ENCODE peak calls at places on chromosomes 5 and 9, in nine cellular contexts. X is Panc1, Q is cardiac muscle cell, R is A549, E is MCF 10A, V is HCT116, S is spleen, A is fibroblast of mammary gland, M is heart left ventricle. P is an unnamed sample.
A peak's percentile ranks its signal among the peaks of the same experiment; 100 is the strongest.

GRCh38 chr9:133737071-133737773 is 930 bp downstream of the SARDH start:
- DNase-seq in V (no peak), S (no peak), A (no peak), E (no peak), R (no peak), M (no peak), Q (no peak), X (no peak), P (no peak)

GRCh38 chr9:133832836-133833235 is 94.7 kb upstream of the SARDH start:
- DNase-seq in S (no peak), A (no peak), E (no peak), V (no peak), X (no peak), R (no peak), Q (no peak), M (peak; percentile 33), P (no peak)

GRCh38 chr9:86413966-86414880 is 60.0 kb upstream of the TUT7 start:
- DNase-seq in M (no peak), V (no peak), R (no peak), Q (peak; percentile 65), X (no peak), A (peak; percentile 65), S (no peak), E (peak; percentile 45), P (peak; percentile 30)

GRCh38 chr5:125043781-125044391 is 297.4 kb upstream of the ZNF608 start:
- DNase-seq in A (peak; percentile 45), R (peak; percentile 40), M (peak; percentile 76), E (peak; percentile 99), V (peak; percentile 6), X (no peak), Q (peak; percentile 70), S (no peak), P (no peak)

GRCh38 chr5:54703091-54703490 is 185.5 kb downstream of the SNX18 start:
- DNase-seq in Q (peak; percentile 82), M (peak; percentile 65), E (peak; percentile 46), S (no peak), A (peak; percentile 96), R (no peak), X (no peak), V (no peak), P (no peak)

GRCh38 chr5:144566747-144567415 is 396.2 kb downstream of the KCTD16 start:
- DNase-seq in A (peak; percentile 25), E (peak; percentile 38), V (no peak), X (no peak), M (no peak), S (no peak), R (no peak), Q (no peak), P (no peak)

GRCh38 chr9:122777935-122778671 is 10.6 kb upstream of the OR5C1 start:
- DNase-seq in X (no peak), A (peak; percentile 33), S (no peak), Q (no peak), E (peak; percentile 53), V (no peak), R (no peak), M (no peak), P (no peak)

GRCh38 chr5:13740471-13740870 is 204.0 kb downstream of the DNAH5 start:
- DNase-seq in X (no peak), Q (no peak), V (no peak), S (no peak), M (no peak), E (no peak), R (no peak), A (no peak), P (no peak)

GRCh38 chr5:20056933-20057332 is 68.9 kb upstream of the CDH18 start:
- DNase-seq in X (no peak), S (no peak), E (no peak), Q (no peak), V (no peak), A (no peak), R (no peak), M (no peak), P (no peak)

GRCh38 chr5:158911693-158912363 is 187.9 kb downstream of the EBF1 start:
- DNase-seq in Q (peak; percentile 3), E (no peak), S (no peak), V (no peak), X (no peak), A (peak; percentile 25), M (no peak), R (no peak), P (no peak)
- TF ChIP-seq CTCF in Q (no peak), E (no peak), S (no peak), V (no peak), X (no peak), A (no peak), M (no peak), R (no peak), P (no peak)

DNA sequence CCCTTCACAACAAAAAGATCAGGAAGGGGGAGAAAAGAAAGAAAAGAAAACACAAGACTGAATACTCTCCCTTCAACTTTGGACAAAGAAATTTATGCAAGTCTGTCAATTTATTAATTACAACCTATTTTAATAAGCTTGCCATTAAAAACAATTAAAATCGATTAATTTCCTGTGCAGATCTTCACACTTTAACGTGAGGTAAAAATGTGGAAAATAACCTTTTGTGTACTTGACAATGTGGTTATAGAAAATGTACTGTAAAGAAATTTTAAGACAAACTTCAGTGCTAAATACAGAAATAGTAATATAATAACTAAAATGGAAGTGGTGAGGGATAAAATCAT is 2.7 kb upstream of the MLLT3 start:
- DNase-seq in S (no peak), Q (no peak), A (no peak), E (no peak), X (no peak), V (no peak), M (no peak), R (no peak), P (no peak)
- TF ChIP-seq CTCF in S (no peak), Q (no peak), A (no peak), E (no peak), X (peak; percentile 30), V (no peak), M (no peak), R (no peak), P (no peak)

GRCh38 chr9:97060796-97061195 is 21.9 kb upstream of the CTSV start:
- DNase-seq in A (no peak), S (no peak), E (no peak), M (no peak), R (no peak), V (no peak), Q (no peak), X (no peak), P (no peak)
- TF ChIP-seq CTCF in A (no peak), S (no peak), E (no peak), M (no peak), R (no peak), V (no peak), Q (no peak), X (no peak), P (no peak)

DNA sequence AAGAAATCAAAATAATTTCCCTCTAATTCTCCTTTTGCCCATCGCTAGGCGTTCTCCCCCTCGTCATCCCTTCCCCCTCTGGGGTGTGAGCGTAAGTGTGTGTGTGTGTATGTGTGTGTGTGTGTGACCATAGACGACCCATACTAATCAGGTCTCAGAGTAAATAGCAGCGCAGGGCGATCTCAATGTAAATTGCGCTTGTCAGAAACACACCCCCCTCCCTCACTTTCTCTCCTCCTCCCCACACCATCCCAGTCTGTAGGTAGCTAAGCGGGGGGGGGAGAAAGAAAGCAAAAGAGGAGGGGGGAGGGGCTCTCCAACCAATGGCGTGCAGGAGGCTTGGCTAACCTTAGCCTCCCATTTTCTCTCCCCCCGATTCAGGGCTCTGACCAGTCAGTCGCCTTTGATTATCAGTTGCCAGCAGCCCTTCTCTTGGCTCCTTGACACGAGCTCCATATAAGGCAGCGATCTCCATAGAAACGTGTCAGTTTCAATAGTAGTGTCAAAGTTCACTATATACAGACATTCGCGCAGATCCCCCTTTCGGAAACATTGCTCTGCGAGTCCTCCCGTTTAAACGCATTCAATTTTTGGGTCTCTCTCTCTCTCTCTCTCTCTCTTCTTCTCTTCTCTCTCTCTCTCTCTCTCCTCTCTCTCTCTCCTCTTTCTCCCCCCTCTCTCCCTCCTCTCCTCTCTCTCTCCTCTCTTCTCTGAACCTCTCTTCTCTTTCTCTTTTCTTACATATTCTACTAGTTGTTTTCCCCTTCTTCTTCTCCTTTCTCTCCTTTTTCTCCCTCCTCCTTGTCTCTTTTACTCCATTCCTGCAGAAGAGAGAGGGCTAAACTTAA is at the start of gene NR2F1:
- DNase-seq in Q (peak; percentile 100), A (peak; percentile 100), R (peak; percentile 48), E (peak; percentile 92), M (no peak), X (no peak), S (no peak), V (peak; percentile 98), P (peak; percentile 47)
- TF ChIP-seq CTCF in Q (no peak), A (no peak), R (no peak), E (no peak), M (no peak), X (no peak), S (no peak), V (no peak), P (no peak)

DNA sequence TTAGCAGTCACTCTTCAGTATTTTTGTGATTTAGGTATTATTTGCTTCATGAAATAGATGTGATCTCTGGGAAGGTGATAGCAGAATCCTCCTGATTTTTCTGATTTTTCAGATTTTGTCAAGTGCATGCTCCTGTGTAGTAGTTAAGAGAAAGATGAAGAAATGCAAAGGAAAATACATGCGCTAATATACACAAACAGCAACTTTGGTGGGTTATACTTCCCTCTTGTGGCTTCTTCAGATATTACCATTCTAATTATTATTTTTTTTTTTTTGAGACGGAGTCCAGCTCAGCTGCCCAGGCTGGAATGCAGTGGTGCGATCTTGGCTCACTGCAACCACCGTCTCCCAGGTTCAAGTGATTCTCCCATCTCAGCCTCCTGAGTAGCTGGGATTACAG is 31.7 kb downstream of the LMNB1 start:
- DNase-seq in R (peak; percentile 21), X (no peak), M (no peak), V (no peak), Q (peak; percentile 67), A (peak; percentile 54), S (no peak), E (peak; percentile 61), P (peak; percentile 38)
- TF ChIP-seq CTCF in R (peak; percentile 65), X (peak; percentile 73), M (peak; percentile 62), V (peak; percentile 35), Q (peak; percentile 44), A (peak; percentile 48), S (peak; percentile 24), E (peak; percentile 47), P (peak; percentile 13)